ENCODE peak calls at places on chromosomes 5 and 9, in four cellular contexts. One of them, this sample, is unnamed.

GRCh38 chr5:94228791-94229190 is 389.6 kb downstream of the KIAA0825 start:
- DNase-seq in K562: no peak
- DNase-seq in GM23338: no peak
- DNase-seq in H1: no peak
- DNase-seq in this sample: no peak

GRCh38 chr9:25864509-25864908 is 186.3 kb upstream of the TUSC1 start:
- DNase-seq in GM23338: no peak
- DNase-seq in K562: no peak
- DNase-seq in H1: no peak
- DNase-seq in this sample: no peak

GRCh38 chr5:137167187-137167586 is 331.9 kb downstream of the SPOCK1 start:
- DNase-seq in H1: no peak
- DNase-seq in GM23338: no peak
- DNase-seq in K562: no peak
- DNase-seq in this sample: no peak

GRCh38 chr5:32612134-32612888 is 27.0 kb downstream of the SUB1 start:
- DNase-seq in GM23338: no peak
- DNase-seq in H1: no peak
- DNase-seq in K562: no peak
- DNase-seq in this sample: no peak

GRCh38 chr9:129145841-129146292 is 32.2 kb downstream of the IER5L start:
- DNase-seq in GM23338: peak; percentile 84
- DNase-seq in H1: peak; percentile 91
- DNase-seq in K562: no peak
- DNase-seq in this sample: no peak

GRCh38 chr5:154178661-154179060 is 11.9 kb upstream of the GALNT10 start:
- DNase-seq in H1: no peak
- DNase-seq in GM23338: no peak
- DNase-seq in K562: no peak
- DNase-seq in this sample: no peak

GRCh38 chr5:142972064-142972463 is 201.9 kb downstream of the ARHGAP26 start:
- DNase-seq in K562: no peak
- DNase-seq in GM23338: no peak
- DNase-seq in H1: no peak
- DNase-seq in this sample: no peak

GRCh38 chr5:145917288-145917687 is 19.1 kb upstream of the SH3RF2 start:
- DNase-seq in K562: no peak
- DNase-seq in GM23338: no peak
- DNase-seq in H1: no peak
- DNase-seq in this sample: no peak

GRCh38 chr9:126842977-126843799 is 17.3 kb upstream of the ZBTB34 start:
- DNase-seq in H1: no peak
- DNase-seq in K562: no peak
- DNase-seq in GM23338: no peak
- DNase-seq in this sample: no peak

GRCh38 chr9:79637180-79637925 is 65.6 kb downstream of the TLE4 start:
- DNase-seq in K562: no peak
- DNase-seq in H1: no peak
- DNase-seq in GM23338: no peak
- DNase-seq in this sample: no peak

GRCh38 chr5:50724-51499 is 41.1 kb upstream of the PLEKHG4B start:
- DNase-seq in H1: no peak
- DNase-seq in K562: no peak
- DNase-seq in GM23338: peak; percentile 63
- DNase-seq in this sample: no peak

GRCh38 chr5:1181451-1182359 is 19.7 kb upstream of the SLC6A19 start:
- DNase-seq in H1: no peak
- DNase-seq in K562: no peak
- DNase-seq in GM23338: no peak
- DNase-seq in this sample: no peak

GRCh38 chr9:32725066-32725860 is 58.1 kb upstream of the TMEM215 start:
- DNase-seq in K562: no peak
- DNase-seq in GM23338: no peak
- DNase-seq in H1: no peak
- DNase-seq in this sample: no peak

GRCh38 chr9:120538339-120538738 is 41.6 kb downstream of the CDK5RAP2 start:
- DNase-seq in GM23338: no peak
- DNase-seq in K562: no peak
- DNase-seq in H1: no peak
- DNase-seq in this sample: no peak

GRCh38 chr9:120441446-120442279 is 138.3 kb downstream of the CDK5RAP2 start:
- DNase-seq in K562: no peak
- DNase-seq in GM23338: no peak
- DNase-seq in H1: no peak
- DNase-seq in this sample: no peak

GRCh38 chr5:56026863-56027300 is 32.1 kb upstream of the IL6ST start:
- DNase-seq in H1: no peak
- DNase-seq in K562: no peak
- DNase-seq in GM23338: no peak
- DNase-seq in this sample: no peak

GRCh38 chr5:20248102-20248501 is 260.1 kb upstream of the CDH18 start:
- DNase-seq in K562: no peak
- DNase-seq in H1: no peak
- DNase-seq in GM23338: no peak
- DNase-seq in this sample: no peak

GRCh38 chr9:121822093-121823085 is 171.0 kb downstream of the DAB2IP start:
- DNase-seq in K562: no peak
- DNase-seq in GM23338: no peak
- DNase-seq in H1: no peak
- DNase-seq in this sample: no peak

GRCh38 chr5:144189800-144190429 is 19.2 kb downstream of the KCTD16 start:
- DNase-seq in K562: no peak
- DNase-seq in GM23338: no peak
- DNase-seq in H1: no peak
- DNase-seq in this sample: no peak

GRCh38 chr9:136799079-136799853 is 3.1 kb downstream of the CCDC183 start:
- DNase-seq in H1: no peak
- DNase-seq in K562: no peak
- DNase-seq in GM23338: peak; percentile 64
- DNase-seq in this sample: no peak

GRCh38 chr5:16617272-16617973 is 626 bp upstream of the RETREG1 start:
- DNase-seq in H1: no peak
- DNase-seq in K562: no peak
- DNase-seq in GM23338: peak; percentile 51
- DNase-seq in this sample: no peak

GRCh38 chr5:58666598-58667595 is 84.0 kb downstream of the RAB3C start:
- DNase-seq in H1: no peak
- DNase-seq in K562: no peak
- DNase-seq in GM23338: peak; percentile 29
- DNase-seq in this sample: no peak

GRCh38 chr5:168165221-168165965 is 126.1 kb upstream of the WWC1 start:
- DNase-seq in H1: peak; percentile 33
- DNase-seq in K562: no peak
- DNase-seq in GM23338: peak; percentile 77
- DNase-seq in this sample: no peak

GRCh38 chr9:93456022-93456421 is 2.6 kb upstream of the FAM120AOS start:
- DNase-seq in K562: no peak
- DNase-seq in GM23338: no peak
- DNase-seq in H1: no peak
- DNase-seq in this sample: no peak

GRCh38 chr5:16467363-16468219 is 2.0 kb upstream of the ZNF622 start:
- DNase-seq in H1: no peak
- DNase-seq in K562: peak; percentile 27
- DNase-seq in GM23338: no peak
- DNase-seq in this sample: peak; percentile 66

GRCh38 chr5:121630402-121630801 is 221.3 kb upstream of the FTMT start:
- DNase-seq in K562: no peak
- DNase-seq in GM23338: peak; percentile 8
- DNase-seq in H1: no peak
- DNase-seq in this sample: no peak

GRCh38 chr9:13088734-13089427 is 190.6 kb downstream of the MPDZ start:
- DNase-seq in H1: peak; percentile 10
- DNase-seq in K562: peak; percentile 47
- DNase-seq in GM23338: peak; percentile 89
- DNase-seq in this sample: peak; percentile 17

GRCh38 chr5:143176048-143176447 is 227.4 kb downstream of the NR3C1 start:
- DNase-seq in GM23338: no peak
- DNase-seq in H1: no peak
- DNase-seq in K562: no peak
- DNase-seq in this sample: no peak

DNA sequence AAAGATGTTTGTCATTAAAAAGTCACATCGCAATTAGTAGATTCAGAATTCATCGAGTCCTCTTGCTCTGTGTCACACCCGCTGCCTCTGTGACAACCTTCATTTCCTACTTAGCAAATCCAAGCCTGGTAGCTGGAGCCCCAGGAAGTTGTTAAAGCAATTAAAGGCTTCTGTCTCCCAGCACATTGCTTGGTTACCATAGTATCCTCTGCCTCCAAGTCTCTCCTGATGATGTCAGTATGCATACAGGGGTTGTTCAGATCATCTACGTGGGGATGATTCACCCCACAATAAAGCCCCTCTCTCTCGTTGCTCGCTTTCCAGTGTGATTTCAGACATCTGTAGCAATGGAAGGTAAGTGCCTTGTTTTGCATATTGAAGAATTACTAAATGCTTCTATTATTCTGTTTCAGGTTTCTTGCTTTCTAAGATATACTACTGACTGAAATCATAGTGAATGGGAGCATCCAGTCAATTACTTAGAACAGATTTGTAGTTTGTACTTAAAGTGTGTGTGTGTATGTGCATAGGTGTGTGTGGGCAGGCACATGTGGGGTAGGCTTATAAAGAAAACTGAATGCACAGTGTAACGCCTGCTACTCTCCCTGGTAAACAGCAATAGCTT is 52.9 kb downstream of the PAM start:
- DNase-seq in H1: no peak
- DNase-seq in GM23338: peak; percentile 73
- DNase-seq in K562: no peak
- DNase-seq in this sample: no peak
- H3K4me1 ChIP-seq in H1: peaks cover 9% of the 10 kb centered on the region
- H3K4me1 ChIP-seq in GM23338: peaks cover 41% of the 10 kb centered on the region
- H3K4me1 ChIP-seq in K562: no peaks in the 10 kb centered on the region
- H3K4me1 ChIP-seq in this sample: peaks cover 5% of the 10 kb centered on the region

DNA sequence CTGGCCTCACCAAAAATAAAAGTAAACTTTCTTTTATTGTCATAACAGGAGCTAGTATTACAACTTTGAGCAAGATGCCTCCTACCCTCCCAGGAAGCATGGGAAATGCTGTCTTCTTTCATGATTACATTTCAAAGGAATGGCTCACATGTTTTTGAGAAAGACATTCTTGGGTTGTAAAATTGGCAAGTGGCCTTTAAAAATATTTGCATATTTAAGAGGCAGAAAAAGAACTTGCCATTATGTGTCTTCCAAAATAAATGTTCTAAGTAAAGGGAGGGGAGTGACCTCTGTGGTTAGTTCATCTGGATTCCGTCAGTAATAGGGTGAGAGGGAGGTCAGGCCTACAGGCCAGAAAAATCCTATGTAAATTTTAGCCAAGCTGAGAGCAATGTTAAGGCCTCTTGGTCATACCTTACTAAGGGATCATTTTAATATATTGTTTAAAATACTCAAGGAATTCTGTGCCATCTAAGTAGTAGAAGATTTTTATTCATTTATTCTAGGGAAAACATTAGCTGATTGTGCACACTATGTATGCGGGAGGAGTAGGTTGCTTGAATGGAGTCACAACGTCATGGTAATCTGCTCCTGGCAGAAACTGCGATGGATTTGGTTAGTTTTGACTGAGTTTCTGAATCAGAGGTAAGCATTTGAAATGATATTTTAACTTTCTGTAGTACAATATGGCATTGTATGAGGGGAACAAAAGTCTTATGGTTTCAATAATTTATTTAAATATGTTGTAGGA is 1485.7 kb upstream of the CDH9 start:
- DNase-seq in K562: no peak
- DNase-seq in GM23338: peak; percentile 11
- DNase-seq in H1: no peak
- DNase-seq in this sample: peak; percentile 13
- TF ChIP-seq POLR2AphosphoS5 in K562: no peak
- TF ChIP-seq POLR2AphosphoS5 in GM23338: no peak
- TF ChIP-seq POLR2AphosphoS5 in H1: no peak
- TF ChIP-seq POLR2AphosphoS5 in this sample: no peak

GRCh38 chr5:57665146-57665936 is 182.7 kb upstream of the ACTBL2 start:
- DNase-seq in H1: no peak
- DNase-seq in GM23338: no peak
- DNase-seq in K562: no peak
- DNase-seq in this sample: no peak

GRCh38 chr5:57664700-57665099 is 182.1 kb upstream of the ACTBL2 start:
- DNase-seq in K562: no peak
- DNase-seq in GM23338: no peak
- DNase-seq in H1: no peak
- DNase-seq in this sample: no peak

GRCh38 chr5:57659889-57660288 is 177.3 kb upstream of the ACTBL2 start:
- DNase-seq in K562: no peak
- DNase-seq in GM23338: no peak
- DNase-seq in H1: no peak
- DNase-seq in this sample: no peak

GRCh38 chr5:57663466-57663865 is 180.9 kb upstream of the ACTBL2 start:
- DNase-seq in GM23338: no peak
- DNase-seq in H1: no peak
- DNase-seq in K562: no peak
- DNase-seq in this sample: no peak

GRCh38 chr5:57662991-57663390 is 180.4 kb upstream of the ACTBL2 start:
- DNase-seq in K562: no peak
- DNase-seq in H1: no peak
- DNase-seq in GM23338: no peak
- DNase-seq in this sample: no peak
- TF ChIP-seq CTCF in K562: no peak
- TF ChIP-seq CTCF in H1: no peak
- TF ChIP-seq CTCF in GM23338: no peak
- TF ChIP-seq CTCF in this sample: peak; percentile 12

DNA sequence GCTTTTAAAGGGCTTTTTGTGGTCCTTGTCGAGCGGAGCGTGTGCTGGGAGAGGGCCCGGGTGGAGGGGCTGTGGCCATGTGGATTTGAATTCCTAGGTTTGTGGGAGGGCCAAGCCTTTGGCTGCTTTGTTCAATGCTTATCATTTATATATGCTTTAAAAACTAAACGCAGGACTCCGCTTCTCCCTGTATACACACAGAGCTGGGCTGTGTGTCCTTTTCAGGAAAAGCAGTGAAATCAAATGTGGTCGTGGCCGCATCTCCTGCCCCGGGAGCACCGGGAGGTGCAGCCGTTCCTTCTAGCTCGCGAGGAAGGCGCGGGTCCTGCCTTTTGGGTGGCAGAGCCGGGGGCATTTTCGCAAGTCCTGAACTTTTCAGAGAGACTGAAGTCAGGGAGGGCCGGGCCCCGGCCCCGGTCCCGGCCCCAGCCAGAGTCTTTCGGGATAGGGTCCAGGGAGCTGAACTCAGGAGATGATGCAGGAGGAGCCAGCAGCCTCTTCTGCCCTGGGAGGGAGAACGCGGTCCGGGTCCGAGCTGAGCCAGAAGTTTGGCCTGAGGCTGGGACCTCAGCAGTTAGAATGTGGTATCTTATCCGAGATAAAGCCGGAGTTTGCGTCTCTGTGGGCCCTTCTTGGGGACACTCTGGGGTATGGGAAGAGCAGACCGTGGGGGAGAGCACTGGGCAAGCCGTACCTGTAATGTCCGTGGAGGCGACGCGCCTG is 158.8 kb downstream of the C9orf152 start:
- DNase-seq in K562: no peak
- DNase-seq in GM23338: peak; percentile 31
- DNase-seq in H1: no peak
- DNase-seq in this sample: no peak
- H3K4me1 ChIP-seq in K562: peaks cover 12% of the 10 kb centered on the region
- H3K4me1 ChIP-seq in GM23338: peaks cover 34% of the 10 kb centered on the region
- H3K4me1 ChIP-seq in H1: peaks cover 10% of the 10 kb centered on the region
- H3K4me1 ChIP-seq in this sample: no peaks in the 10 kb centered on the region

This sample was measured in Panc1.